ENCODE peak calls at places on chromosomes 16 and 17, in six cellular contexts. X is DMS153; F is B cell; V is G401; N is NK-92 treated with Interleukin-12 subunit alpha and Interleukin-12 subunit beta, amount 100 ng/mL, for 24 hours; W is D341Med. T is an unnamed sample.

GRCh38 chr17:1989135-1989534 is 36.0 kb downstream of the RTN4RL1 start:
- DNase-seq in X (no peak), F (no peak), V (no peak), N (no peak), W (no peak), T (no peak)

GRCh38 chr17:60392042-60392844 is at the start of gene USP32:
- DNase-seq in X (peak), F (peak), V (peak), N (peak), W (peak), T (peak)

GRCh38 chr16:87949071-87949744 is 2.0 kb upstream of the BANP start:
- DNase-seq in X (no peak), F (no peak), V (no peak), N (no peak), W (no peak), T (no peak)

GRCh38 chr17:31494259-31495048 is 103.0 kb downstream of the RAB11FIP4 start:
- DNase-seq in X (no peak), F (no peak), V (peak), N (peak), W (no peak), T (no peak)

GRCh38 chr17:40021471-40021961 is 6.3 kb downstream of the CSF3 start:
- DNase-seq in X (no peak), F (no peak), V (no peak), N (no peak), W (peak), T (no peak)

GRCh38 chr17:65730711-65731169 is 169.3 kb upstream of the AXIN2 start:
- DNase-seq in X (no peak), F (no peak), V (peak), N (no peak), W (no peak), T (no peak)

GRCh38 chr16:79066621-79067020 is 533.9 kb downstream of the MAF start:
- DNase-seq in X (peak), F (no peak), V (peak), N (no peak), W (peak), T (no peak)

GRCh38 chr16:27701381-27701780 is 151.4 kb downstream of the KATNIP start:
- DNase-seq in X (no peak), F (no peak), V (no peak), N (no peak), W (no peak), T (peak)

GRCh38 chr16:69741951-69742904 is 12.5 kb downstream of the NOB1 start:
- DNase-seq in X (no peak), F (no peak), V (peak), N (no peak), W (no peak), T (no peak)

GRCh38 chr16:31483081-31483480 is at the start of gene SLC5A2:
- DNase-seq in X (no peak), F (no peak), V (no peak), N (no peak), W (no peak), T (no peak)

GRCh38 chr17:79052131-79052530 is 22.5 kb upstream of the ENGASE start:
- DNase-seq in X (no peak), F (no peak), V (no peak), N (no peak), W (no peak), T (no peak)